ENCODE peak calls at places on chromosome 4, in four cellular contexts. N, G, P and I are unnamed samples.

GRCh38 chr4:48787031-48787430 is 7.0 kb upstream of the FRYL start:
- DNase-seq in N (no peak), G (no peak), P (no peak), I (no peak)

GRCh38 chr4:118917582-118917981 is 28.9 kb downstream of the SYNPO2 start:
- DNase-seq in N (no peak), G (no peak), P (no peak), I (no peak)

GRCh38 chr4:145285928-145286327 is 105.5 kb upstream of the OTUD4 start:
- DNase-seq in N (peak), G (no peak), P (no peak), I (no peak)

GRCh38 chr4:155339999-155340398 is 36.8 kb downstream of the MAP9 start:
- DNase-seq in N (no peak), G (no peak), P (no peak), I (no peak)

GRCh38 chr4:102869569-102870227 is 906 bp downstream of the CISD2 start:
- DNase-seq in N (no peak), G (no peak), P (no peak), I (peak)

GRCh38 chr4:170271723-170272122 is 182.0 kb upstream of the AADAT start:
- DNase-seq in N (no peak), G (no peak), P (no peak), I (no peak)

GRCh38 chr4:173529505-173530325 is at the start of gene HAND2:
- DNase-seq in N (peak), G (peak), P (no peak), I (no peak)

GRCh38 chr4:135065366-135065765 is 863.8 kb upstream of the PABPC4L start:
- DNase-seq in N (no peak), G (no peak), P (no peak), I (no peak)

GRCh38 chr4:40395908-40396806 is 61.0 kb downstream of the CHRNA9 start:
- DNase-seq in N (no peak), G (peak), P (no peak), I (no peak)

GRCh38 chr4:40149960-40150385 is 46.9 kb upstream of the RHOH start:
- DNase-seq in N (peak), G (no peak), P (peak), I (peak)

GRCh38 chr4:37555324-37555723 is 130.9 kb downstream of the RELL1 start:
- DNase-seq in N (no peak), G (no peak), P (no peak), I (no peak)

GRCh38 chr4:54109226-54110018 is 9.5 kb downstream of the GSX2 start:
- DNase-seq in N (no peak), G (no peak), P (no peak), I (no peak)

GRCh38 chr4:111070390-111070789 is 447.5 kb upstream of the PITX2 start:
- DNase-seq in N (peak), G (no peak), P (no peak), I (no peak)

GRCh38 chr4:76197971-76198410 is 15.6 kb downstream of the SCARB2 start:
- DNase-seq in N (peak), G (peak), P (no peak), I (peak)

DNA sequence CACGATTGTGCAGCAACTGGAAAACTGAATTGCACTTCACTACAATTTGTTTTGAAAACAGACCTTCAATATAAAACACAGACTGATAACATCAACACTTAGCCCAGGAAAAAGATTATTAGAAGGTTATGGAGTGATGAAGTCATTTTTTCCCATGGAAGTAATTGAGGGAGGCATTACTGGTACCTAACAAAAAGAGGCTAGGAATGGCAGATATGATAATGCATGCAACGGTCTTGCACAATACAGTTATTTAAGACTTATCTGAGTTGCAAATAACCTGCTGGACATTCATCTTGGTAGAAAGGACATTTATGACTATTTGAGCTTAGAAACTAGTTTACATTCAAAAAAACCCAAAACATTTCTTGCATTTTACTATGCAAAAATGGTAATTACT is 1031.9 kb downstream of the FAT4 start:
- DNase-seq in N (no peak), G (no peak), P (no peak), I (no peak)
- TF ChIP-seq CTCF in N (no peak), G (no peak), P (no peak), I (no peak)

DNA sequence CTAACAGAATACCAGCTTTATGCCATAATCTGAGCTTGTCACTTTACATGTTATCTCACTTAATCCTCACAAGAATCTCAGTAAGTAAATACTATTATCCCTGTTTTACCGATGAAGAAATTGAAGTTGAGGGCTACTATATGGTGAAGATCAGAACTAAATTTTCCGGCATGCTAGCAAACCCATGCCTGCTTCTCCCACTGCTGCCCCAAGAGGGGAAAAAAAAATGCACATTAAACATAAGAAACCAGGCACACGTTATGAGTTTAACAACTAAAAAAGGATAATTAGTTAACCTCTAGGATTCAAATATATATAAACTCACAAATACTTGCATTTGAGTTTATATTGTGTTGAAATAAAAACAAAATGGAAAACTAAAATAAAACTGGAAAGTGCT is 10.8 kb downstream of the SLC10A7 start:
- DNase-seq in N (no peak), G (no peak), P (no peak), I (no peak)
- TF ChIP-seq CTCF in N (peak), G (no peak), P (no peak), I (no peak)

GRCh38 chr4:38654273-38654672 is 9.7 kb upstream of the KLF3 start:
- DNase-seq in N (no peak), G (no peak), P (peak), I (no peak)

GRCh38 chr4:38660838-38661237 is 3.2 kb upstream of the KLF3 start:
- DNase-seq in N (no peak), G (no peak), P (no peak), I (no peak)

GRCh38 chr4:38659346-38659745 is 4.7 kb upstream of the KLF3 start:
- DNase-seq in N (no peak), G (no peak), P (no peak), I (no peak)

GRCh38 chr4:38661371-38661770 is 2.6 kb upstream of the KLF3 start:
- DNase-seq in N (no peak), G (no peak), P (no peak), I (no peak)

GRCh38 chr4:38656111-38656510 is 7.9 kb upstream of the KLF3 start:
- DNase-seq in N (no peak), G (no peak), P (no peak), I (no peak)
- TF ChIP-seq CTCF in N (no peak), G (no peak), P (no peak), I (no peak)

GRCh38 chr4:140653718-140654515 is 85.2 kb upstream of the UCP1 start:
- DNase-seq in N (peak), G (no peak), P (no peak), I (no peak)

GRCh38 chr4:140654516-140654855 is 85.7 kb upstream of the UCP1 start:
- DNase-seq in N (no peak), G (no peak), P (no peak), I (no peak)

GRCh38 chr4:140648716-140649115 is 80.0 kb upstream of the UCP1 start:
- DNase-seq in N (no peak), G (no peak), P (no peak), I (no peak)

DNA sequence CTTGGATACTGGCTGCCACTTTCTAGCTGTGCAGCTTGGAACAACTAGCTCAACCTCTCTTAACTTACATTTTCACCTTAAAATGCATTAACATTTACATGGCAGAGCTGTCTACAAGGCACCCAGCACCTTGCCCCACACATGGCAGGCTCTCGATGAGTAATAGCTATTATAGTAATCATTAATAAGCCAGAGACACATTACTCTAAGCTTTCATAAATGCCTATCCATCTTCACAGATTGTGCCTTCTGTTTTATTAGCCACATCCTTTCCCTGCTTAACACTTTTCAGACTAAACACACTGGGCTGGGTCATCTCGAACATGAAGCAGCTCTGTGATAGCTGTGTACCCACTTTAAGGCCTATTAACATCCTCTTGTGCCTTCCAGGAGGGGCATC is 83.8 kb upstream of the UCP1 start:
- DNase-seq in N (no peak), G (no peak), P (no peak), I (no peak)
- TF ChIP-seq CTCF in N (no peak), G (no peak), P (no peak), I (no peak)

GRCh38 chr4:121324331-121324730 is 56.5 kb downstream of the QRFPR start:
- DNase-seq in N (no peak), G (no peak), P (no peak), I (no peak)
- TF ChIP-seq CTCF in N (no peak), G (no peak), P (no peak), I (no peak)

GRCh38 chr4:188971125-188971524 is 831.9 kb downstream of the TRIML1 start:
- DNase-seq in N (peak), G (no peak), P (no peak), I (no peak)
- TF ChIP-seq CTCF in N (peak), G (no peak), P (no peak), I (no peak)

GRCh38 chr4:29756966-29757365 is 963.2 kb upstream of the PCDH7 start:
- DNase-seq in N (no peak), G (no peak), P (no peak), I (no peak)
- TF ChIP-seq CTCF in N (no peak), G (no peak), P (no peak), I (no peak)

GRCh38 chr4:82434949-82435348 is 4.6 kb downstream of the ENOPH1 start:
- DNase-seq in N (no peak), G (no peak), P (no peak), I (no peak)
- TF ChIP-seq CTCF in N (no peak), G (no peak), P (no peak), I (no peak)

GRCh38 chr4:123878976-123879375 is 482.4 kb downstream of the SPRY1 start:
- DNase-seq in N (no peak), G (no peak), P (no peak), I (no peak)
- TF ChIP-seq CTCF in N (no peak), G (no peak), P (no peak), I (no peak)

DNA sequence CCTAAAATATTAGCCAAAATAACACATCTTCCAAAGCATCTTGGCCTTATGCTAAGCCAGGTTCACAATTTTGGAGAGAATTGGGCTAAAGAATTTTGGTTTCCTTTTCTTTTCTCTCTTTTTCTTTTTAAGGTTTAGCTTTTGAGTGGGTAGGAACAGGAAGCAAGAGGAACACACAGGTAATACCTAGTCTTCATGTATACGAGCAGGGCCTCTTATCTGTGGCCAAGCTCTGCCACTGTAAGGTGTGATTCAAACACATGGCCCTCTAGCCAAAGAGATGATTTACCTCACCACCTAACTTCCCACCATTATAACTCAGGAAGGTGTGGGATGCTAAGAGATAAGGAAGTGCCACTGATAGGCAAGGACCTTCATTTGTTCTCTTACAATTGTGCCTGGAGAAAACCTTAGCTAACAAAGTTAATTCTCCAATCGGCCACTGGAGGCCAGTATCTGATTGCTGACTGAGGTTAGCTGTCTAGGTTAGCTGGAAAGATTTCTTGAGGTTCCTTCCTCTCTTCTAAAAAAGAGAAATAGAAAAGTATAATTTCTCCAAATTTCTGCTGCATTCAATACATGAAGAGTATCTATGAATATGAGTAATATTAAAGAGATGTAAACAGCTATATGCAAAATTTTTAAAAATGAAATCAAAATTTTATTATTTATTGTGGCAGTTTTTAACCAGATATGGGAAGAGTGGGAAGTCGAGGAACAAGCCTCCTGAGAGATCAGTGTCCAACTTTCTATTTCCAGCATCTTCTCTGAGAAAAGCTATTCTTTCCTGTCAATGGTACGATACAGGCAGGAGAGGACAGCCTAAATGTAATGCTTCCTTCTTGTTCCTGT is 30.1 kb upstream of the BBS7 start:
- DNase-seq in N (peak), G (no peak), P (peak), I (peak)
- TF ChIP-seq CTCF in N (peak), G (peak), P (peak), I (peak)